ENCODE peak calls at places on chromosomes 16 and 17, in seven cellular contexts. E, J, Z, L, Y, X and B are unnamed samples. For H3K4me1, the result is how much of the 10 kb centered on the place peaks cover.

GRCh38 chr16:12613131-12613991 is 190.3 kb downstream of the CPPED1 start:
- DNase-seq in E (no peak), J (no peak), Z (no peak), L (no peak), Y (no peak), X (no peak), B (no peak)

GRCh38 chr17:9334536-9335446 is 240.8 kb downstream of the STX8 start:
- DNase-seq in E (no peak), J (no peak), Z (no peak), L (no peak), Y (no peak), X (no peak), B (no peak)

GRCh38 chr17:13750783-13751484 is 149.2 kb upstream of the HS3ST3A1 start:
- DNase-seq in E (no peak), J (no peak), Z (peak), L (no peak), Y (no peak), X (no peak), B (no peak)

GRCh38 chr16:88533381-88533831 is 36.8 kb upstream of the ZC3H18 start:
- DNase-seq in E (no peak), J (no peak), Z (peak), L (no peak), Y (no peak), X (no peak), B (no peak)

GRCh38 chr16:4081577-4082021 is 34.6 kb downstream of the ADCY9 start:
- DNase-seq in E (no peak), J (peak), Z (peak), L (no peak), Y (no peak), X (no peak), B (no peak)

GRCh38 chr17:79916506-79916905 is 77.3 kb upstream of the CBX4 start:
- DNase-seq in E (no peak), J (no peak), Z (no peak), L (no peak), Y (no peak), X (no peak), B (no peak)

GRCh38 chr16:85490971-85491771 is 122.0 kb upstream of the GSE1 start:
- DNase-seq in E (no peak), J (peak), Z (no peak), L (no peak), Y (no peak), X (peak), B (no peak)

GRCh38 chr17:44628234-44629188 is 27.8 kb upstream of the MEIOC start:
- DNase-seq in E (peak), J (peak), Z (peak), L (peak), Y (peak), X (peak), B (no peak)

GRCh38 chr16:24568392-24568791 is 29.0 kb downstream of the RBBP6 start:
- DNase-seq in E (no peak), J (no peak), Z (peak), L (no peak), Y (no peak), X (no peak), B (no peak)

GRCh38 chr17:39485555-39485954 is 24.3 kb downstream of the CDK12 start:
- DNase-seq in E (no peak), J (no peak), Z (peak), L (no peak), Y (no peak), X (no peak), B (peak)

GRCh38 chr16:84166796-84167695 is 19.8 kb downstream of the TAF1C start:
- DNase-seq in E (no peak), J (no peak), Z (no peak), L (no peak), Y (no peak), X (no peak), B (no peak)

GRCh38 chr16:64153718-64154117 is 968.1 kb downstream of the CDH11 start:
- DNase-seq in E (no peak), J (no peak), Z (no peak), L (no peak), Y (no peak), X (no peak), B (no peak)

GRCh38 chr17:50906443-50906842 is 40.3 kb upstream of the TOB1 start:
- DNase-seq in E (no peak), J (no peak), Z (no peak), L (no peak), Y (no peak), X (no peak), B (no peak)

GRCh38 chr16:50599494-50599893 is 51.3 kb downstream of the NKD1 start:
- DNase-seq in E (no peak), J (no peak), Z (no peak), L (no peak), Y (no peak), X (no peak), B (no peak)

GRCh38 chr16:50598936-50599361 is 50.8 kb downstream of the NKD1 start:
- DNase-seq in E (no peak), J (no peak), Z (no peak), L (no peak), Y (no peak), X (no peak), B (no peak)

GRCh38 chr16:50601341-50601740 is 53.1 kb downstream of the NKD1 start:
- DNase-seq in E (no peak), J (no peak), Z (no peak), L (no peak), Y (no peak), X (no peak), B (no peak)

GRCh38 chr16:50602126-50602525 is 53.9 kb downstream of the NKD1 start:
- DNase-seq in E (no peak), J (no peak), Z (no peak), L (no peak), Y (no peak), X (no peak), B (no peak)

DNA sequence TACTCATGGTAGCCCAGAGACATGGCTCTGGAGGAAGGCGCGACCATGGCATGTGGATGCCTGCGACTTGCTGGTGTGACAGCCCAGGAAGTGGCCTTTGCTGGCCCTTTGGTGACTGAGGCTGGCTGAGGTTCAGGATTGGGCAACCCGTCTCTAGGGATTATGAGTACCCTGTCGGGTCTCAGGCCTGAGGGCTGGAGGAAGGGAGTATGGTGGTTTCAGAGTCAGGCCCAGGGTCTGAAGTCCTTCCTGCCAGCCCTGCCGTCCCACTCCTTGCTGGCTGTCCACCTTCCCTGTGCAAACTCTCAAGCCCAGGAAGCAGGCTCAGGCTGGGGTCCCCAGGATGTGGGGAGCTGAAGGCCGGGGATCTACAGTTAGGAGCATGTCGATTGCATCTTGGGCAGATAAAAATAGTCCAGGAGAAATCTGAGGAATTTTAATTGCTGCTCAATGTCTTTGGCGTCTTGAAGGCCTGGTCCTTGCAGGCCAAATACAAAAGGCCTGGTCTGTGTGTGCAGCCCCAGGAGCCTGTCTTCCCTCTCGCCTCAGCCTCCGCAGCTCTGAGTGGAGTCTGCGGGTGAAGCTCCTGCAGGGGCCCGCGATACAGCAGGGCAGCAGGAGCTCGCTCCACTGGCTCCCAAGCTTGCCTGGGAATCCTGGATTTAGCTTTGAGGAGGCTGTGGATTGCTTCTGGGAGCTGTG is 52.5 kb downstream of the NKD1 start:
- DNase-seq in E (no peak), J (peak), Z (no peak), L (no peak), Y (no peak), X (no peak), B (no peak)
- H3K27ac ChIP-seq in E (no peak), J (no peak), Z (no peak), L (peak), Y (peak), X (no peak), B (no peak)

GRCh38 chr17:77424585-77425344 is 284.0 kb downstream of the SEC14L1 start:
- DNase-seq in E (peak), J (no peak), Z (peak), L (peak), Y (peak), X (peak), B (peak)
- H3K4me3 ChIP-seq in E (peak), J (no peak), Z (no peak), L (no peak), Y (no peak), X (no peak), B (no peak)

GRCh38 chr16:16063685-16064084 is 114.3 kb downstream of the ABCC1 start:
- DNase-seq in E (no peak), J (no peak), Z (no peak), L (no peak), Y (no peak), X (no peak), B (no peak)
- H3K4me1 ChIP-seq in E (under half), J (under half), Z (under half), L (under half), Y (under half), X (under half), B (under half)

GRCh38 chr17:48056879-48057278 is 8.7 kb downstream of the NFE2L1 start:
- DNase-seq in E (no peak), J (no peak), Z (no peak), L (no peak), Y (no peak), X (no peak), B (no peak)

GRCh38 chr17:48056246-48056745 is 8.1 kb downstream of the NFE2L1 start:
- DNase-seq in E (no peak), J (no peak), Z (no peak), L (no peak), Y (no peak), X (no peak), B (no peak)

GRCh38 chr17:48053758-48054237 is 5.6 kb downstream of the NFE2L1 start:
- DNase-seq in E (no peak), J (peak), Z (no peak), L (no peak), Y (no peak), X (no peak), B (no peak)

GRCh38 chr17:48054238-48055185 is 6.4 kb downstream of the NFE2L1 start:
- DNase-seq in E (peak), J (peak), Z (peak), L (peak), Y (peak), X (peak), B (no peak)

GRCh38 chr17:48055531-48056245 is 7.5 kb downstream of the NFE2L1 start:
- DNase-seq in E (no peak), J (peak), Z (peak), L (no peak), Y (no peak), X (no peak), B (no peak)
- H3K27ac ChIP-seq in E (peak), J (no peak), Z (no peak), L (peak), Y (no peak), X (no peak), B (peak)

GRCh38 chr17:77888242-77889134 is 70.0 kb upstream of the TNRC6C start:
- DNase-seq in E (no peak), J (no peak), Z (peak), L (no peak), Y (no peak), X (no peak), B (no peak)

GRCh38 chr17:77886387-77886728 is 72.1 kb upstream of the TNRC6C start:
- DNase-seq in E (peak), J (no peak), Z (no peak), L (peak), Y (no peak), X (no peak), B (no peak)

GRCh38 chr17:77885678-77886386 is 72.7 kb upstream of the TNRC6C start:
- DNase-seq in E (no peak), J (no peak), Z (no peak), L (no peak), Y (no peak), X (no peak), B (no peak)

GRCh38 chr17:77887464-77888241 is 70.8 kb upstream of the TNRC6C start:
- DNase-seq in E (peak), J (peak), Z (peak), L (peak), Y (peak), X (peak), B (no peak)

GRCh38 chr17:77887110-77887463 is 71.4 kb upstream of the TNRC6C start:
- DNase-seq in E (no peak), J (no peak), Z (no peak), L (no peak), Y (no peak), X (no peak), B (no peak)
- H3K4me3 ChIP-seq in E (peak), J (peak), Z (peak), L (no peak), Y (peak), X (peak), B (no peak)

GRCh38 chr16:27402569-27402963 is 592 bp downstream of the IL21R start:
- DNase-seq in E (no peak), J (no peak), Z (no peak), L (no peak), Y (no peak), X (no peak), B (no peak)
- H3K4me1 ChIP-seq in E (under half), J (under half), Z (under half), L (under half), Y (under half), X (under half), B (under half)

GRCh38 chr16:57829969-57830360 is 27.7 kb upstream of the KIFC3 start:
- DNase-seq in E (no peak), J (no peak), Z (no peak), L (no peak), Y (no peak), X (no peak), B (no peak)
- H3K27ac ChIP-seq in E (peak), J (no peak), Z (no peak), L (no peak), Y (no peak), X (no peak), B (no peak)

GRCh38 chr17:49362723-49363117 is 670 bp upstream of the ZNF652 start:
- DNase-seq in E (no peak), J (no peak), Z (no peak), L (no peak), Y (no peak), X (no peak), B (no peak)

GRCh38 chr17:49361129-49361901 is 735 bp downstream of the ZNF652 start:
- DNase-seq in E (peak), J (no peak), Z (no peak), L (peak), Y (no peak), X (peak), B (peak)

GRCh38 chr17:49361902-49362722 is at the start of gene ZNF652:
- DNase-seq in E (peak), J (peak), Z (peak), L (peak), Y (peak), X (peak), B (peak)

GRCh38 chr17:49364119-49364518 is 2.1 kb upstream of the ZNF652 start:
- DNase-seq in E (no peak), J (no peak), Z (no peak), L (no peak), Y (no peak), X (no peak), B (peak)

GRCh38 chr17:49363251-49363650 is 1.2 kb upstream of the ZNF652 start:
- DNase-seq in E (no peak), J (no peak), Z (no peak), L (no peak), Y (no peak), X (no peak), B (no peak)
- H3K4me3 ChIP-seq in E (no peak), J (peak), Z (no peak), L (no peak), Y (no peak), X (no peak), B (no peak)

DNA sequence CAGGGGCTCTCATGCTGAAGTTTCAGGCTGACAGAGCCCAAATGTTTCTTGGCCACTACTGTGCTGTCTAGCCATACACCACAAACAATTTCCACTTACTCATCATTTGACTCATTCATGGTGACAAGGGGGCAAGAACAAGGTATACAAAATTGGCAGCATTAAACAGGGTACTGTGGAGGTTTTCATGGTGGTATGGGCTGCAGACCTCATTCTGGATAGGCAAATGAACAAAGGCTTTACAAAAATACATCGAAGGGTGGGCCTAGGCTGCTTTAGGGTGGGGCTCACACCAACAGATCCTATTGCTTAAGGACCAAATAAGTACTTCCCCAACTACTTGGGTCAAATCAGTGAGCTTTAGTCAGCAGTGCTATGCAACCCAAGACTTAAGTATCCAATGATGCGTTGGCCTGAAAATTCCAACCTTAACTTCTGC is 53.0 kb downstream of the N4BP1 start:
- DNase-seq in E (no peak), J (no peak), Z (peak), L (no peak), Y (no peak), X (no peak), B (no peak)
- H3K4me1 ChIP-seq in E (half or more), J (under half), Z (under half), L (under half), Y (half or more), X (under half), B (under half)

GRCh38 chr17:82449136-82449882 is 1.2 kb downstream of the CYBC1 start:
- DNase-seq in E (no peak), J (peak), Z (no peak), L (no peak), Y (no peak), X (peak), B (no peak)

GRCh38 chr17:82449883-82450356 is 632 bp downstream of the CYBC1 start:
- DNase-seq in E (no peak), J (no peak), Z (no peak), L (no peak), Y (no peak), X (no peak), B (no peak)

GRCh38 chr17:82446649-82447048 is 3.9 kb downstream of the CYBC1 start:
- DNase-seq in E (no peak), J (no peak), Z (no peak), L (no peak), Y (no peak), X (no peak), B (no peak)

GRCh38 chr17:82452162-82452561 is 1.6 kb upstream of the CYBC1 start:
- DNase-seq in E (no peak), J (no peak), Z (no peak), L (no peak), Y (no peak), X (no peak), B (no peak)

GRCh38 chr17:82450357-82451106 is at the start of gene CYBC1:
- DNase-seq in E (peak), J (peak), Z (peak), L (peak), Y (peak), X (peak), B (peak)
- H3K27ac ChIP-seq in E (peak), J (no peak), Z (peak), L (peak), Y (peak), X (peak), B (peak)